ENCODE peak calls at places on chromosome 2, in four cellular contexts. W is stomach, F is IMR-90, S is OCI-LY7. A is an unnamed sample.

GRCh38 chr2:110713508-110714362 is 18.6 kb upstream of the ACOXL start:
- DNase-seq in W (no peak), F (no peak), S (no peak), A (no peak)

GRCh38 chr2:226797289-226797988 is 2.2 kb downstream of the IRS1 start:
- DNase-seq in W (peak; percentile 28), F (peak; percentile 75), S (no peak), A (no peak)

GRCh38 chr2:42828487-42829416 is 36.4 kb upstream of the HAAO start:
- DNase-seq in W (peak; percentile 76), F (peak; percentile 63), S (peak; percentile 76), A (peak; percentile 77)

GRCh38 chr2:10964076-10964812 is 52.5 kb downstream of the KCNF1 start:
- DNase-seq in W (no peak), F (peak; percentile 52), S (no peak), A (no peak)

GRCh38 chr2:147355706-147356105 is 489.1 kb upstream of the ACVR2A start:
- DNase-seq in W (no peak), F (no peak), S (no peak), A (no peak)

GRCh38 chr2:187991389-187991788 is 300.3 kb upstream of the GULP1 start:
- DNase-seq in W (no peak), F (no peak), S (no peak), A (no peak)

GRCh38 chr2:44980786-44981713 is 28.2 kb downstream of the SIX2 start:
- DNase-seq in W (no peak), F (no peak), S (no peak), A (no peak)

GRCh38 chr2:184532541-184532940 is 65.8 kb upstream of the ZNF804A start:
- DNase-seq in W (no peak), F (no peak), S (no peak), A (no peak)

GRCh38 chr2:200873561-200873960 is 9.1 kb upstream of the CLK1 start:
- DNase-seq in W (no peak), F (no peak), S (no peak), A (no peak)

GRCh38 chr2:68292108-68292710 is 27.5 kb downstream of the CNRIP1 start:
- DNase-seq in W (no peak), F (peak; percentile 37), S (peak; percentile 77), A (peak; percentile 37)

GRCh38 chr2:205687018-205687956 is 5.0 kb downstream of the NRP2 start:
- DNase-seq in W (no peak), F (no peak), S (no peak), A (no peak)

GRCh38 chr2:176297737-176298136 is 28.5 kb downstream of the MTX2 start:
- DNase-seq in W (no peak), F (no peak), S (no peak), A (no peak)

GRCh38 chr2:120936476-120937334 is 201.0 kb downstream of the GLI2 start:
- DNase-seq in W (no peak), F (peak; percentile 31), S (no peak), A (no peak)

GRCh38 chr2:197024206-197024605 is 97.7 kb upstream of the PGAP1 start:
- DNase-seq in W (no peak), F (peak; percentile 13), S (no peak), A (no peak)

GRCh38 chr2:1653956-1654695 is 90.2 kb downstream of the PXDN start:
- DNase-seq in W (no peak), F (peak; percentile 87), S (no peak), A (peak; percentile 84)

GRCh38 chr2:46885376-46885775 is 30.2 kb downstream of the MCFD2 start:
- DNase-seq in W (no peak), F (peak; percentile 80), S (no peak), A (peak; percentile 80)

GRCh38 chr2:124778076-124778475 is 753.0 kb downstream of the CNTNAP5 start:
- DNase-seq in W (no peak), F (peak; percentile 46), S (no peak), A (peak; percentile 19)

GRCh38 chr2:216683846-216684245 is 11.5 kb downstream of the IGFBP5 start:
- DNase-seq in W (no peak), F (peak; percentile 94), S (no peak), A (peak; percentile 96)

GRCh38 chr2:196927318-196928225 is 1.1 kb upstream of the PGAP1 start:
- DNase-seq in W (no peak), F (peak; percentile 85), S (peak; percentile 7), A (peak; percentile 82)

GRCh38 chr2:161710131-161710915 is 86.1 kb downstream of the SLC4A10 start:
- DNase-seq in W (no peak), F (no peak), S (no peak), A (peak; percentile 1)

GRCh38 chr2:45412754-45413379 is 198.2 kb downstream of the SRBD1 start:
- DNase-seq in W (no peak), F (peak; percentile 27), S (no peak), A (peak; percentile 60)

GRCh38 chr2:201779996-201780673 is 598 bp downstream of the ALS2 start:
- DNase-seq in W (no peak), F (no peak), S (peak; percentile 9), A (peak; percentile 11)

GRCh38 chr2:215435261-215435808 is 533 bp downstream of the FN1 start:
- DNase-seq in W (peak; percentile 26), F (no peak), S (no peak), A (no peak)

GRCh38 chr2:233426619-233427342 is 72.5 kb downstream of the DGKD start:
- DNase-seq in W (peak; percentile 30), F (peak; percentile 99), S (no peak), A (peak; percentile 92)

GRCh38 chr2:30223413-30223874 is 7.9 kb upstream of the LBH start:
- DNase-seq in W (no peak), F (no peak), S (peak; percentile 66), A (no peak)

GRCh38 chr2:108993095-108993937 is 4.3 kb upstream of the EDAR start:
- DNase-seq in W (no peak), F (no peak), S (no peak), A (no peak)

GRCh38 chr2:120958623-120959366 is 223.1 kb downstream of the GLI2 start:
- DNase-seq in W (no peak), F (no peak), S (peak; percentile 16), A (no peak)

GRCh38 chr2:120014231-120014990 is 1.5 kb downstream of the EPB41L5 start:
- DNase-seq in W (no peak), F (no peak), S (no peak), A (no peak)

GRCh38 chr2:12277305-12278034 is 439.3 kb upstream of the TRIB2 start:
- DNase-seq in W (no peak), F (no peak), S (no peak), A (no peak)

GRCh38 chr2:218659258-218659987 is at the start of the genes BCS1L and ZNF142:
- DNase-seq in W (peak; percentile 92), F (peak; percentile 76), S (peak; percentile 93), A (peak; percentile 88)

GRCh38 chr2:218659988-218660358 is 490 bp downstream of the BCS1L start:
- DNase-seq in W (no peak), F (no peak), S (no peak), A (no peak)

GRCh38 chr2:218662377-218662776 is 2.9 kb downstream of the BCS1L start:
- DNase-seq in W (no peak), F (no peak), S (no peak), A (no peak)

GRCh38 chr2:218655751-218656150 is 3.7 kb downstream of the ZNF142 start:
- DNase-seq in W (no peak), F (no peak), S (no peak), A (no peak)

GRCh38 chr2:218658671-218659257 is 659 bp downstream of the ZNF142 start:
- DNase-seq in W (peak; percentile 49), F (peak; percentile 38), S (peak; percentile 79), A (peak; percentile 50)
- TF ChIP-seq CTCF in W (no peak), F (peak; percentile 46), S (peak; percentile 82), A (peak; percentile 49)

DNA sequence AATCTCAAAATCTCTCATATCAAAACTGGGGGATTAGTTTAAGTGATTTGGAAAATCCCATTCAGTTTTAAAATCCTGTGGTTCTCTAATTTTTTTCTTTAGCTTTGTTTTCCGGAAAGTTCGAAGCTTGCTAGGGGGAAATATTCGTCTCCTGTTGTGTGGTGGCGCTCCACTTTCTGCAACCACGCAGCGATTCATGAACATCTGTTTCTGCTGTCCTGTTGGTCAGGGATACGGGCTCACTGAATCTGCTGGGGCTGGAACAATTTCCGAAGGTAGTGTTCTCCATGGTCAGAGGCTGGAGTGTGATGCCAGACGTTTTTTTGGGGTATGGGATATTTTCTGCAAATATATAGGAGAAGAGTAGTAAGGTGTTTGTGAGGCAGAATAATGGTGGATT is 66.1 kb downstream of the ACSL3 start:
- DNase-seq in W (no peak), F (no peak), S (no peak), A (no peak)
- H3K4me3 ChIP-seq in W (no peak overlapping the region), F (no peak overlapping the region), S (no peak overlapping the region), A (no peak overlapping the region)

DNA sequence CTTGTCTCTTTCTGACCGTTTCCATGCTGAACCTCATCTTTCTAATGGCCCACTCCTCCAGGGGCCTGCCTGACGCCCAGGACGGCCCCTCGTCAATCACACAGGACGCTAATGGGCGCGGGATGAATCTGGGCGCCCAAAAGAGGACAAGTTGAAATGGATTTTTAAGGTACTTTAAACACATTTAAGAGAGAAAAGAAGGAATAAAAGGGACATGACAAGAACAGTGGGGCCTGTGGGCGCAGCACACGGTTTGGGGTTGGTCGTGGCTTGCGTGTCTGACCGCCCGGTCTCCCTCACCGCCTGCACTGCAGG is 607 bp upstream of the UBE2F start:
- DNase-seq in W (no peak), F (no peak), S (no peak), A (no peak)
- TF ChIP-seq CTCF in W (no peak), F (no peak), S (no peak), A (no peak)

GRCh38 chr2:210534879-210535278 is 21.5 kb upstream of the CPS1 start:
- DNase-seq in W (no peak), F (no peak), S (no peak), A (no peak)

GRCh38 chr2:210531482-210531881 is 24.9 kb upstream of the CPS1 start:
- DNase-seq in W (no peak), F (no peak), S (no peak), A (no peak)

GRCh38 chr2:210528716-210529115 is 27.7 kb upstream of the CPS1 start:
- DNase-seq in W (no peak), F (no peak), S (no peak), A (no peak)

GRCh38 chr2:210527286-210527685 is 29.1 kb upstream of the CPS1 start:
- DNase-seq in W (no peak), F (no peak), S (no peak), A (no peak)

GRCh38 chr2:210531050-210531449 is 25.3 kb upstream of the CPS1 start:
- DNase-seq in W (no peak), F (no peak), S (no peak), A (no peak)
- H3K4me3 ChIP-seq in W (no peak overlapping the region), F (no peak overlapping the region), S (no peak overlapping the region), A (no peak overlapping the region)

DNA sequence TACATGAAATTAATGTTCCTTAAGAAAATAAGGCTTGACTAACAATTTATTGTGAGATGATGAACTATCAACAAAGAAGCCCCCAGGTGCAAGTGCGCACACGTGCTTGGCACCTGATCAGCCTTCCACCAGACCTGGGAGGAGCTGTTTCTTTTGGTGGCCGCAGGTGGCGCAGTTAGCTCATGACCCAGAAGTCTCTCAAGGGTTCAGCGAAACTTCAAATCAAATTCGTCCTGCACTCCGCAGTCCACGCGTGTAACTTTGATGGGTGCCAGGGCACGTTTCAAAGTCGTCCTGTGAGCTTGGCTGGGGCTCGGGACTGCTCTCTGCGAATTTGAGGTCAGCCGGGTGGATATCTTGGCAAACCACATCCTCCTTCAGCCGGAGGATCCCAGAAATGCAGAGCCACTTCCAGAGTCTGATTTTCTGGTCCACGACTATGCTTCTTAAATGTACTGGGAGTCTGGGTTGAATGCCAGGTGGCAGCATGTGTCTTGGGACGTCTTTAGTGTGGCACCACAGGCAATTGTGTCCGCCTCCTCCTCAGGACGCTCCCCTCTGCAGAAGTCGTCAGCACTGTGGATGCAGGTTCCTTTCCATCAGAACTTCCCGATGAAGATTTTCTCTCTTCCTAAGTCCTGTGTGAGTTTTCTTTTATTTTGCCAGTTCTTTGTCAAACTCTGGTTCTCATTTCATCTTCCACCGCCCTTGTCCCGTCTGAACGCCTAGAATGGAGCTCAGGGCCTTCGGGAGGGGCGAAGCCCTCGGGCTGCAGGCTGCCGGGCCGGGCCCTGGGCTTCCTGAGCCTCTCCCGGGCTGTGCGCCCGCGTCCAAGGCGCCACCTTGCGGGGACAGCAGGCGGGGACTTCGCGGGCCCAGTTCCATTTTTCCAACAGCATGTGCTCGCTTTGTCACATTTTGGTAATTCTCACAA is 61.3 kb upstream of the RAPGEF4 start:
- DNase-seq in W (peak; percentile 60), F (no peak), S (no peak), A (peak; percentile 56)
- TF ChIP-seq CTCF in W (peak; percentile 59), F (peak; percentile 46), S (peak; percentile 56), A (peak; percentile 69)